ENCODE peak calls at places on chromosomes 13 and 19, in five cellular contexts. Y, H, P, L and N are unnamed samples.

GRCh38 chr13:43077446-43077845 is 54.1 kb downstream of the DNAJC15 start:
- DNase-seq in H (no peak), Y (no peak), P (no peak), L (no peak), N (no peak)

GRCh38 chr13:27302643-27303262 is 32.1 kb downstream of the RASL11A start:
- DNase-seq in L (no peak), P (no peak), Y (no peak), H (no peak), N (no peak)

GRCh38 chr19:18304194-18304495 is 18.7 kb downstream of the LSM4 start:
- DNase-seq in L (no peak), Y (no peak), H (no peak), P (no peak), N (peak)

GRCh38 chr19:48738557-48739399 is 1.6 kb downstream of the RASIP1 start:
- DNase-seq in H (peak), L (peak), P (peak), Y (peak), N (peak)

GRCh38 chr13:40406405-40407138 is 259.9 kb downstream of the FOXO1 start:
- DNase-seq in H (no peak), L (peak), Y (peak), P (no peak), N (no peak)

GRCh38 chr19:27765912-27766725 is 1446.8 kb downstream of the UQCRFS1 start:
- DNase-seq in L (no peak), Y (no peak), P (no peak), H (no peak), N (no peak)

GRCh38 chr19:49913720-49914119 is 15.3 kb upstream of the ATF5 start:
- DNase-seq in P (no peak), Y (no peak), L (no peak), H (no peak), N (no peak)

GRCh38 chr19:46218160-46218559 is 11.4 kb upstream of the IGFL1 start:
- DNase-seq in P (peak), L (no peak), Y (peak), H (no peak), N (peak)

GRCh38 chr13:92355213-92355612 is 871.4 kb upstream of the GPC6 start:
- DNase-seq in H (no peak), P (no peak), Y (no peak), L (no peak), N (no peak)

GRCh38 chr13:45178349-45179142 is 22.3 kb downstream of the KCTD4 start:
- DNase-seq in P (no peak), L (no peak), H (no peak), Y (no peak), N (no peak)

GRCh38 chr13:91533354-91533753 is 134.9 kb downstream of the GPC5 start:
- DNase-seq in L (no peak), H (no peak), Y (no peak), P (no peak), N (no peak)

GRCh38 chr19:49362048-49362925 is at the start of gene TEAD2:
- DNase-seq in H (no peak), L (no peak), Y (peak), P (peak), N (no peak)

GRCh38 chr13:24165746-24166145 is 5.2 kb downstream of the SPATA13 start:
- DNase-seq in L (no peak), H (no peak), P (no peak), Y (no peak), N (no peak)

GRCh38 chr19:41553804-41554203 is 22.2 kb upstream of the CEACAM21 start:
- DNase-seq in H (no peak), Y (no peak), L (no peak), P (no peak), N (no peak)

GRCh38 chr13:40692946-40693345 is 26.5 kb upstream of the FOXO1 start:
- DNase-seq in P (peak), Y (peak), H (peak), L (peak), N (no peak)

GRCh38 chr13:100096526-100096925 is 7.6 kb downstream of the PCCA start:
- DNase-seq in Y (no peak), H (no peak), L (no peak), P (no peak), N (no peak)

GRCh38 chr19:53365899-53366493 is 491 bp downstream of the ZNF525 start:
- DNase-seq in P (peak), Y (peak), L (peak), H (no peak), N (peak)

GRCh38 chr19:38664503-38665211 is 17.2 kb downstream of the ACTN4 start:
- DNase-seq in P (peak), L (no peak), Y (no peak), H (no peak), N (no peak)

GRCh38 chr13:26618726-26619125 is 61.2 kb downstream of the WASF3 start:
- DNase-seq in H (no peak), Y (no peak), P (no peak), L (no peak), N (no peak)

GRCh38 chr13:75299206-75299605 is 182.8 kb downstream of the TBC1D4 start:
- DNase-seq in Y (no peak), H (no peak), L (no peak), P (no peak), N (no peak)
- H2AFZ ChIP-seq in Y (no peak), H (peak), L (no peak), P (no peak), N (no peak)

DNA sequence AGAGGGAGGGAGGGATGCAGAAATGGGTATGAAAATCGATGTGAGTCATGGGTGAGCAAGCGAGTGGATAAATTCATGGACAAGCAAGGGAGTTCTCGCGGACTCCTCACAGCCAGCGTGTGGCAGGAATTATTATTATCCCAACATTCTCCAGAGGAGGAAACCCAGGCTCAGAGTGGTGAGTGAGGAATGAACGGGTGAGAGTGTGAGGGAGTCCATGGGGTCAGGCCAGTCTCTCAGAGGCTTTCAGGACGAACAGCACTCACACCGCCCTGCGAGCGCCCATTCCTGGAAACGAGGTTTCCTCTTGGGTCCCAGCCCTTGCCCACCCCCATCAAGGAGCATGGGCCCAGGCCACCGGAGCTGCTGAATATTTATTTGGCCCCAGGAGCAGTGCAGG is 6.3 kb upstream of the DNAAF3 start:
- DNase-seq in L (no peak), P (peak), Y (peak), H (no peak), N (no peak)
- H3K4me2 ChIP-seq in L (peak), P (no peak), Y (peak), H (no peak), N (no peak)

GRCh38 chr13:79432086-79432485 is 26.0 kb upstream of the RBM26 start:
- DNase-seq in L (no peak), H (no peak), P (no peak), Y (no peak), N (no peak)

GRCh38 chr13:79435549-79435948 is 29.5 kb upstream of the RBM26 start:
- DNase-seq in L (peak), H (no peak), P (no peak), Y (peak), N (no peak)

GRCh38 chr13:79429309-79429708 is 23.3 kb upstream of the RBM26 start:
- DNase-seq in H (no peak), Y (no peak), L (no peak), P (no peak), N (no peak)

GRCh38 chr13:79432992-79433391 is 26.9 kb upstream of the RBM26 start:
- DNase-seq in Y (no peak), P (no peak), L (no peak), H (no peak), N (no peak)

GRCh38 chr13:79434578-79434977 is 28.5 kb upstream of the RBM26 start:
- DNase-seq in Y (no peak), H (no peak), P (no peak), L (no peak), N (no peak)
- H2AFZ ChIP-seq in Y (no peak), H (no peak), P (no peak), L (no peak), N (no peak)

GRCh38 chr13:101258071-101258470 is 158.2 kb downstream of the NALCN start:
- DNase-seq in L (peak), P (peak), H (peak), Y (peak), N (peak)

GRCh38 chr13:101262306-101262705 is 154.0 kb downstream of the NALCN start:
- DNase-seq in H (no peak), Y (no peak), P (peak), L (no peak), N (no peak)

GRCh38 chr13:101258509-101258908 is 157.8 kb downstream of the NALCN start:
- DNase-seq in L (no peak), P (peak), H (no peak), Y (no peak), N (no peak)
- H3K4me2 ChIP-seq in L (peak), P (peak), H (no peak), Y (no peak), N (no peak)

GRCh38 chr13:110512198-110512740 is 49.3 kb downstream of the RAB20 start:
- DNase-seq in P (peak), L (no peak), H (no peak), Y (no peak), N (no peak)
- H2AFZ ChIP-seq in P (no peak), L (no peak), H (no peak), Y (no peak), N (no peak)

GRCh38 chr13:53343345-53343744 is 314.7 kb downstream of the OLFM4 start:
- DNase-seq in P (no peak), H (no peak), L (no peak), Y (no peak), N (no peak)
- H3K4me2 ChIP-seq in P (no peak), H (no peak), L (no peak), Y (no peak), N (no peak)